ENCODE peak calls at places on chromosomes 13 and 19, in four cellular contexts. B is HepG2, Z is GM12878, V is K562. M is an unnamed sample.

GRCh38 chr13:103351035-103351828 is 285.0 kb upstream of the SLC10A2 start:
- DNase-seq in Z (no peak), B (no peak), V (no peak), M (no peak)

GRCh38 chr19:16062789-16063188 is 13.5 kb upstream of the TPM4 start:
- DNase-seq in B (no peak), V (peak), Z (no peak), M (peak)

GRCh38 chr19:36501973-36502372 is 12.6 kb upstream of the ZNF566 start:
- DNase-seq in V (no peak), B (no peak), Z (no peak), M (no peak)

GRCh38 chr19:5057860-5058259 is 88.9 kb downstream of the KDM4B start:
- DNase-seq in Z (no peak), V (peak), B (no peak), M (peak)

GRCh38 chr13:75896271-75896670 is 260.1 kb downstream of the LMO7 start:
- DNase-seq in B (no peak), Z (no peak), V (no peak), M (no peak)

GRCh38 chr19:6890421-6890913 is 3.1 kb downstream of the ADGRE1 start:
- DNase-seq in V (no peak), B (no peak), Z (no peak), M (no peak)

GRCh38 chr19:46392252-46392801 is 21.0 kb downstream of the CCDC8 start:
- DNase-seq in Z (no peak), B (no peak), V (no peak), M (no peak)

GRCh38 chr19:40286235-40286530 is 1.0 kb upstream of the AKT2 start:
- DNase-seq in B (no peak), V (no peak), Z (no peak), M (no peak)

GRCh38 chr19:30340724-30341595 is 31.2 kb upstream of the ZNF536 start:
- DNase-seq in Z (no peak), B (no peak), V (no peak), M (no peak)

GRCh38 chr13:69619651-69620050 is 488.0 kb upstream of the ATXN8OS start:
- DNase-seq in V (no peak), B (no peak), Z (no peak), M (no peak)

GRCh38 chr13:60765700-60766411 is 368.8 kb downstream of the TDRD3 start:
- DNase-seq in B (peak), V (no peak), Z (no peak), M (no peak)

GRCh38 chr13:96178759-96179158 is 88.9 kb downstream of the HS6ST3 start:
- DNase-seq in V (no peak), Z (no peak), B (no peak), M (no peak)

GRCh38 chr19:58519087-58519354 is 589 bp downstream of the ZBTB45 start:
- DNase-seq in Z (no peak), V (peak), B (peak), M (peak)

GRCh38 chr13:73416093-73416492 is 357.3 kb downstream of the KLF5 start:
- DNase-seq in Z (no peak), V (no peak), B (no peak), M (no peak)

GRCh38 chr19:46602392-46603194 is 1.5 kb downstream of the CALM3 start:
- DNase-seq in Z (no peak), B (no peak), V (no peak), M (peak)

GRCh38 chr13:74132768-74133656 is 1.2 kb downstream of the KLF12 start:
- DNase-seq in V (no peak), Z (no peak), B (no peak), M (peak)

GRCh38 chr13:21014666-21015170 is 46.7 kb downstream of the LATS2 start:
- DNase-seq in Z (no peak), V (no peak), B (peak), M (no peak)
- TF ChIP-seq TARDBP in Z (no peak), V (no peak), B (peak), M (no peak)

GRCh38 chr19:19115954-19116353 is 22.3 kb downstream of the TMEM161A start:
- DNase-seq in V (peak), Z (no peak), B (peak), M (peak)
- TF ChIP-seq BHLHE40 in V (no peak), Z (no peak), B (no peak), M (no peak)

DNA sequence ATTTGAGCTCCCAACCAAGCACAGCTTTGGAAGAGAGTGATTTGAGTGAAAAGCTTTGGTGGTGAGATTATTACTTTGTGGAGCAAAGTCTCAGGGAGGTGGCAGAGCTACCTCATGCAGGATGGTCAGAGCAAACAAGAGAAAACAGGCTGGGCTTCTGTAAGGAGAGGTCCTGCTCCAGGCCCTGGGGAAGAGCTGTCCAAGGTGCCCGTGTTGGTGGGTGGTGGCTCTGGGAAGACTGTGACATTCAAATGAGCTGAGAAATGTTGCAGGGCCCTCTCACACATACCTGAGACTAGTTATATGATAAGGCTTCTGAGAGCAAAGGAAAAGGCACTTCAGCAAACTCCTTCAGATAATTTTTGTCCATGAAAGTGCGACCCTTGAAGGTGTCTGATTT is 205.5 kb upstream of the SOX21 start:
- DNase-seq in B (no peak), V (no peak), Z (no peak), M (no peak)
- TF ChIP-seq TARDBP in B (no peak), V (no peak), Z (no peak), M (no peak)

DNA sequence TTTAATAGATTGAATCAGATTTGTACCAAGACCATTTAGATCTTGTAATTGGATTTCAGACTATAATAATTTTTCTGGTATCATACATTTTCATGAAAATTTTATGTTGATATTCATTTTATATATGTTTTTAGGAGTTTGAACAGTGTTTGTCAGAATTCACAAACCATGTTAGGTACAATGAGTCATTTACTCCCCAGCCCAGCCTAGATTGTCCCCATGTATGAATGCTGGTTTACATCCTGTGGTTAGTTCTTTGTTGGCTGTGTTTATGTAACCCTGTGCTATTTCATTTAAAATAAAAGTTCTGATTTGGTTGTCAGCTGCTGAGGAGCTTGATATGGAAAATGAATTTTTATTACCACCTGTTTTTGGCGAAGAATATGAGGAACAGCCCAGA is 96.7 kb downstream of the GJA3 start:
- DNase-seq in B (no peak), Z (no peak), V (no peak), M (no peak)
- TF ChIP-seq BHLHE40 in B (no peak), Z (no peak), V (no peak), M (no peak)

GRCh38 chr13:94656766-94657165 is 55.1 kb downstream of the GPR180 start:
- DNase-seq in Z (peak), V (peak), B (no peak), M (no peak)
- TF ChIP-seq TARDBP in Z (no peak), V (no peak), B (no peak), M (no peak)

DNA sequence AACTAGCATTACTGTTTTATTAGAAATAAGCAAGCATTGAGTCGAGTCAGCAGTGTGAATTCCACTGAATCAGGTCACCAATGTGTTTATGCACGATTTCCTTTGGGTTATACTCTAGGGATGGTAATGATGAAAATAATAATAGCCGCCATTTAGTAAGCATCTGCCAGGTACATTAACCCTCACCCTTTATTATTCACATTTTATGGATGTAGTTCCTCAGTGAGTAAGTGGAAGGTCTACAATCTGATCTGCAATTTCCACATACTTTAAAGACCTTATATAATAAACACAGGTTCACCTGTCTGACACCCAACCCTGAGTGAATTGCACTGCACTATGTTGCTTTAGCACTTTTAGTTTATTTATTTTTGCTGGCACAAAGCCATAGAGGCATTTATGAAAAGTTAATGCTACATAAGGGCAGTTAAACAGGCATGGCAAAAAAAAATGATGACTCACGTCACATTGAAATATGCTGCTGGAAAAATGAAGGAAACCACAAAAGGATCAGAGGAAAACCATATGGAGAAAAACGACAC is 122.4 kb downstream of the TRPC4 start:
- DNase-seq in V (no peak), Z (no peak), B (no peak), M (no peak)
- TF ChIP-seq BHLHE40 in V (no peak), Z (no peak), B (no peak), M (no peak)

GRCh38 chr13:108508263-108508662 is 121.1 kb upstream of the MYO16 start:
- DNase-seq in B (peak), Z (no peak), V (peak), M (no peak)
- TF ChIP-seq TARDBP in B (no peak), Z (no peak), V (no peak), M (no peak)

DNA sequence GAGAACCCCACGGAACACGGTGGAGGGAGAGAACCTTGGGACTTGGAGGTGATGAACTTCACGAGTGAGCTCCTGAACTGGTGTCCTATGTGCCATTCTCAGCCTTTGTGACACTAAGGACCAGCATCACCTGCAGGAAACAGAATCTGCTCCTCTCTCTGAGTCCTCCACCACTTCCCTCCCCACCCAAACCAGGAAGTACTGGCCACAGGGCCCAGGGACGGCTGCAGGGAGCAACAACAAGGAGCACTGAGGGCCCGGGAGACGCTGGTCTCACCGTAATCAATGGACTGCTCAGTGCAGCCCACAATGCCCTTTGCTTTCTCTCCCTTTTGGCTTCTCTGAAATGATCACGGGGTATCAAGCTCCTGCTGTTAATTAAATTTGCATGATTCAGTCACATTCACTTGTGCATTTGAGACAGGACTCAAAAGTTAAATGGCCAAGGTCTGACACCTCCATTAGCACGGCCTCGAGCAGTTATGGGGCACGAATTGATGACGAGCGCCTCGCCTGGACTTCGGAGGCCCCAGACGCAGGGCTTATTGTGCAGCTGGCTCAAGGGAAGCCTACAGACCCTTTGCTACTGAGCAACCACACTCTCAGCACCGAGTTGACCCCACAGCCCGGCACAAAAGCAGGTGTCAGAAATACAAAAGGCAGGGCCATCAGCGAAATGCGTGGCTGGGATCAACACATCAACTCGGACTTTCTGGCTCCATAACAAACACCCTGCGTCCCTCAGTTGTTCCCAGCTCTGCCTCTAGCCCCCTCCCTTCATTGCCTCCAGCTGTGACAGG is 18.4 kb downstream of the PEPD start:
- DNase-seq in V (no peak), Z (no peak), B (no peak), M (no peak)
- TF ChIP-seq BHLHE40 in V (no peak), Z (no peak), B (no peak), M (no peak)